ENCODE peak calls at places on chromosomes 11 and 22, in seven cellular contexts. One of them, this sample, is unnamed.

GRCh38 chr11:61516191-61516590 is 7.6 kb downstream of the LRRC10B start:
- DNase-seq in T-helper 9 cell: no peak
- DNase-seq in B cell: no peak
- DNase-seq in activated CD4-positive, alpha-beta T cell treated with anti-CD3 and anti-CD28 coated beads for 4 hours: no peak
- DNase-seq in fibroblast of lung: no peak
- DNase-seq in SK-N-DZ: no peak
- DNase-seq in amniotic stem cell: no peak
- DNase-seq in this sample: peak; percentile 22

GRCh38 chr22:20080445-20080775 is 369 bp downstream of the DGCR8 start:
- DNase-seq in amniotic stem cell: no peak
- DNase-seq in SK-N-DZ: peak; percentile 32
- DNase-seq in T-helper 9 cell: peak; percentile 67
- DNase-seq in fibroblast of lung: peak; percentile 50
- DNase-seq in B cell: peak; percentile 95
- DNase-seq in activated CD4-positive, alpha-beta T cell treated with anti-CD3 and anti-CD28 coated beads for 4 hours: peak; percentile 76
- DNase-seq in this sample: peak; percentile 31

GRCh38 chr22:30859714-30860095 is 108.9 kb downstream of the MORC2 start:
- DNase-seq in activated CD4-positive, alpha-beta T cell treated with anti-CD3 and anti-CD28 coated beads for 4 hours: no peak
- DNase-seq in fibroblast of lung: no peak
- DNase-seq in B cell: no peak
- DNase-seq in amniotic stem cell: no peak
- DNase-seq in T-helper 9 cell: no peak
- DNase-seq in SK-N-DZ: no peak
- DNase-seq in this sample: no peak

GRCh38 chr11:120395778-120396177 is 59.6 kb downstream of the ARHGEF12 start:
- DNase-seq in amniotic stem cell: no peak
- DNase-seq in B cell: no peak
- DNase-seq in fibroblast of lung: no peak
- DNase-seq in SK-N-DZ: no peak
- DNase-seq in T-helper 9 cell: no peak
- DNase-seq in activated CD4-positive, alpha-beta T cell treated with anti-CD3 and anti-CD28 coated beads for 4 hours: no peak
- DNase-seq in this sample: no peak

GRCh38 chr11:100525635-100526034 is 161.5 kb upstream of the ARHGAP42 start:
- DNase-seq in T-helper 9 cell: no peak
- DNase-seq in fibroblast of lung: no peak
- DNase-seq in amniotic stem cell: no peak
- DNase-seq in SK-N-DZ: no peak
- DNase-seq in activated CD4-positive, alpha-beta T cell treated with anti-CD3 and anti-CD28 coated beads for 4 hours: no peak
- DNase-seq in B cell: no peak
- DNase-seq in this sample: peak; percentile 4

GRCh38 chr11:119585038-119585666 is 143.8 kb downstream of the NECTIN1 start:
- DNase-seq in amniotic stem cell: no peak
- DNase-seq in activated CD4-positive, alpha-beta T cell treated with anti-CD3 and anti-CD28 coated beads for 4 hours: no peak
- DNase-seq in B cell: no peak
- DNase-seq in fibroblast of lung: peak; percentile 32
- DNase-seq in T-helper 9 cell: no peak
- DNase-seq in SK-N-DZ: no peak
- DNase-seq in this sample: no peak

GRCh38 chr11:71342116-71342515 is 89.7 kb upstream of the SHANK2 start:
- DNase-seq in SK-N-DZ: no peak
- DNase-seq in amniotic stem cell: no peak
- DNase-seq in T-helper 9 cell: no peak
- DNase-seq in activated CD4-positive, alpha-beta T cell treated with anti-CD3 and anti-CD28 coated beads for 4 hours: no peak
- DNase-seq in fibroblast of lung: peak; percentile 6
- DNase-seq in B cell: no peak
- DNase-seq in this sample: no peak

GRCh38 chr22:40890881-40891280 is 29.0 kb upstream of the DNAJB7 start:
- DNase-seq in SK-N-DZ: no peak
- DNase-seq in T-helper 9 cell: no peak
- DNase-seq in fibroblast of lung: peak; percentile 2
- DNase-seq in activated CD4-positive, alpha-beta T cell treated with anti-CD3 and anti-CD28 coated beads for 4 hours: no peak
- DNase-seq in B cell: no peak
- DNase-seq in amniotic stem cell: no peak
- DNase-seq in this sample: no peak

GRCh38 chr11:19957301-19957985 is 202.8 kb downstream of the DBX1 start:
- DNase-seq in B cell: no peak
- DNase-seq in activated CD4-positive, alpha-beta T cell treated with anti-CD3 and anti-CD28 coated beads for 4 hours: no peak
- DNase-seq in fibroblast of lung: peak; percentile 48
- DNase-seq in T-helper 9 cell: no peak
- DNase-seq in SK-N-DZ: no peak
- DNase-seq in amniotic stem cell: no peak
- DNase-seq in this sample: no peak

GRCh38 chr11:131674051-131674755 is 303.8 kb downstream of the NTM start:
- DNase-seq in fibroblast of lung: peak; percentile 92
- DNase-seq in activated CD4-positive, alpha-beta T cell treated with anti-CD3 and anti-CD28 coated beads for 4 hours: no peak
- DNase-seq in B cell: no peak
- DNase-seq in amniotic stem cell: peak; percentile 64
- DNase-seq in SK-N-DZ: peak; percentile 16
- DNase-seq in T-helper 9 cell: no peak
- DNase-seq in this sample: peak; percentile 41

GRCh38 chr11:74647404-74647803 is 55.0 kb downstream of the POLD3 start:
- DNase-seq in SK-N-DZ: no peak
- DNase-seq in amniotic stem cell: no peak
- DNase-seq in T-helper 9 cell: no peak
- DNase-seq in fibroblast of lung: peak; percentile 11
- DNase-seq in activated CD4-positive, alpha-beta T cell treated with anti-CD3 and anti-CD28 coated beads for 4 hours: no peak
- DNase-seq in B cell: no peak
- DNase-seq in this sample: no peak

GRCh38 chr22:43840431-43840830 is 21.9 kb downstream of the SULT4A1 start:
- DNase-seq in B cell: no peak
- DNase-seq in fibroblast of lung: no peak
- DNase-seq in amniotic stem cell: no peak
- DNase-seq in activated CD4-positive, alpha-beta T cell treated with anti-CD3 and anti-CD28 coated beads for 4 hours: no peak
- DNase-seq in T-helper 9 cell: no peak
- DNase-seq in SK-N-DZ: no peak
- DNase-seq in this sample: no peak

GRCh38 chr11:19276859-19277808 is 36.4 kb upstream of the E2F8 start:
- DNase-seq in amniotic stem cell: no peak
- DNase-seq in activated CD4-positive, alpha-beta T cell treated with anti-CD3 and anti-CD28 coated beads for 4 hours: no peak
- DNase-seq in fibroblast of lung: peak; percentile 22
- DNase-seq in T-helper 9 cell: no peak
- DNase-seq in SK-N-DZ: no peak
- DNase-seq in B cell: no peak
- DNase-seq in this sample: no peak

GRCh38 chr22:38449776-38450175 is 5.2 kb downstream of the KCNJ4 start:
- DNase-seq in B cell: no peak
- DNase-seq in T-helper 9 cell: no peak
- DNase-seq in SK-N-DZ: no peak
- DNase-seq in activated CD4-positive, alpha-beta T cell treated with anti-CD3 and anti-CD28 coated beads for 4 hours: no peak
- DNase-seq in amniotic stem cell: no peak
- DNase-seq in fibroblast of lung: no peak
- DNase-seq in this sample: no peak

GRCh38 chr11:117669062-117669461 is 128.0 kb downstream of the DSCAML1 start:
- DNase-seq in T-helper 9 cell: no peak
- DNase-seq in SK-N-DZ: no peak
- DNase-seq in B cell: no peak
- DNase-seq in fibroblast of lung: no peak
- DNase-seq in amniotic stem cell: no peak
- DNase-seq in activated CD4-positive, alpha-beta T cell treated with anti-CD3 and anti-CD28 coated beads for 4 hours: no peak
- DNase-seq in this sample: no peak

GRCh38 chr11:74678041-74678440 is 53.2 kb downstream of the CHRDL2 start:
- DNase-seq in B cell: no peak
- DNase-seq in activated CD4-positive, alpha-beta T cell treated with anti-CD3 and anti-CD28 coated beads for 4 hours: no peak
- DNase-seq in T-helper 9 cell: no peak
- DNase-seq in amniotic stem cell: no peak
- DNase-seq in SK-N-DZ: no peak
- DNase-seq in fibroblast of lung: no peak
- DNase-seq in this sample: no peak

GRCh38 chr11:10604340-10604748 is 35.9 kb upstream of the LYVE1 start:
- DNase-seq in amniotic stem cell: no peak
- DNase-seq in activated CD4-positive, alpha-beta T cell treated with anti-CD3 and anti-CD28 coated beads for 4 hours: no peak
- DNase-seq in SK-N-DZ: no peak
- DNase-seq in fibroblast of lung: no peak
- DNase-seq in T-helper 9 cell: no peak
- DNase-seq in B cell: no peak
- DNase-seq in this sample: peak; percentile 35

GRCh38 chr11:111775024-111775710 is 9.0 kb upstream of the PPP2R1B start:
- DNase-seq in fibroblast of lung: peak; percentile 19
- DNase-seq in SK-N-DZ: no peak
- DNase-seq in T-helper 9 cell: no peak
- DNase-seq in amniotic stem cell: no peak
- DNase-seq in B cell: no peak
- DNase-seq in activated CD4-positive, alpha-beta T cell treated with anti-CD3 and anti-CD28 coated beads for 4 hours: no peak
- DNase-seq in this sample: no peak

GRCh38 chr11:115920841-115921480 is 416.7 kb upstream of the CADM1 start:
- DNase-seq in amniotic stem cell: no peak
- DNase-seq in T-helper 9 cell: no peak
- DNase-seq in activated CD4-positive, alpha-beta T cell treated with anti-CD3 and anti-CD28 coated beads for 4 hours: no peak
- DNase-seq in fibroblast of lung: no peak
- DNase-seq in B cell: no peak
- DNase-seq in SK-N-DZ: no peak
- DNase-seq in this sample: no peak

GRCh38 chr11:128361451-128362020 is 225.8 kb downstream of the ETS1 start:
- DNase-seq in SK-N-DZ: no peak
- DNase-seq in amniotic stem cell: no peak
- DNase-seq in activated CD4-positive, alpha-beta T cell treated with anti-CD3 and anti-CD28 coated beads for 4 hours: no peak
- DNase-seq in T-helper 9 cell: no peak
- DNase-seq in B cell: no peak
- DNase-seq in fibroblast of lung: peak; percentile 91
- DNase-seq in this sample: no peak

GRCh38 chr11:9606799-9607510 is 33.5 kb downstream of the WEE1 start:
- DNase-seq in T-helper 9 cell: no peak
- DNase-seq in amniotic stem cell: no peak
- DNase-seq in activated CD4-positive, alpha-beta T cell treated with anti-CD3 and anti-CD28 coated beads for 4 hours: no peak
- DNase-seq in SK-N-DZ: peak; percentile 34
- DNase-seq in B cell: no peak
- DNase-seq in fibroblast of lung: no peak
- DNase-seq in this sample: no peak

GRCh38 chr11:93842461-93842860 is 8.0 kb downstream of the VSTM5 start:
- DNase-seq in B cell: no peak
- DNase-seq in SK-N-DZ: no peak
- DNase-seq in activated CD4-positive, alpha-beta T cell treated with anti-CD3 and anti-CD28 coated beads for 4 hours: no peak
- DNase-seq in T-helper 9 cell: no peak
- DNase-seq in amniotic stem cell: peak; percentile 80
- DNase-seq in fibroblast of lung: peak; percentile 95
- DNase-seq in this sample: no peak

GRCh38 chr11:67303989-67304411 is 670 bp downstream of the SSH3 start:
- DNase-seq in SK-N-DZ: no peak
- DNase-seq in activated CD4-positive, alpha-beta T cell treated with anti-CD3 and anti-CD28 coated beads for 4 hours: no peak
- DNase-seq in fibroblast of lung: peak; percentile 14
- DNase-seq in B cell: no peak
- DNase-seq in T-helper 9 cell: no peak
- DNase-seq in amniotic stem cell: no peak
- DNase-seq in this sample: no peak

GRCh38 chr22:36008565-36008964 is 20.1 kb downstream of the RBFOX2 start:
- DNase-seq in B cell: no peak
- DNase-seq in fibroblast of lung: no peak
- DNase-seq in SK-N-DZ: no peak
- DNase-seq in T-helper 9 cell: no peak
- DNase-seq in activated CD4-positive, alpha-beta T cell treated with anti-CD3 and anti-CD28 coated beads for 4 hours: no peak
- DNase-seq in amniotic stem cell: no peak
- DNase-seq in this sample: no peak

GRCh38 chr11:29534831-29535230 is 482.0 kb downstream of the KCNA4 start:
- DNase-seq in fibroblast of lung: peak; percentile 37
- DNase-seq in SK-N-DZ: no peak
- DNase-seq in T-helper 9 cell: no peak
- DNase-seq in amniotic stem cell: no peak
- DNase-seq in B cell: no peak
- DNase-seq in activated CD4-positive, alpha-beta T cell treated with anti-CD3 and anti-CD28 coated beads for 4 hours: no peak
- DNase-seq in this sample: no peak

GRCh38 chr11:78532991-78533861 is 41.4 kb downstream of the NARS2 start:
- DNase-seq in T-helper 9 cell: no peak
- DNase-seq in fibroblast of lung: no peak
- DNase-seq in activated CD4-positive, alpha-beta T cell treated with anti-CD3 and anti-CD28 coated beads for 4 hours: no peak
- DNase-seq in SK-N-DZ: no peak
- DNase-seq in B cell: peak; percentile 36
- DNase-seq in amniotic stem cell: no peak
- DNase-seq in this sample: no peak

GRCh38 chr11:109940816-109941215 is 152.4 kb upstream of the ZC3H12C start:
- DNase-seq in B cell: no peak
- DNase-seq in activated CD4-positive, alpha-beta T cell treated with anti-CD3 and anti-CD28 coated beads for 4 hours: no peak
- DNase-seq in amniotic stem cell: no peak
- DNase-seq in SK-N-DZ: no peak
- DNase-seq in T-helper 9 cell: no peak
- DNase-seq in fibroblast of lung: peak; percentile 89
- DNase-seq in this sample: no peak

GRCh38 chr11:71998061-71998460 is 648 bp upstream of the IL18BP start:
- DNase-seq in T-helper 9 cell: no peak
- DNase-seq in activated CD4-positive, alpha-beta T cell treated with anti-CD3 and anti-CD28 coated beads for 4 hours: no peak
- DNase-seq in amniotic stem cell: no peak
- DNase-seq in B cell: no peak
- DNase-seq in fibroblast of lung: no peak
- DNase-seq in SK-N-DZ: no peak
- DNase-seq in this sample: no peak

GRCh38 chr11:121810291-121810690 is 305.7 kb downstream of the BLID start:
- DNase-seq in T-helper 9 cell: no peak
- DNase-seq in fibroblast of lung: peak; percentile 82
- DNase-seq in SK-N-DZ: no peak
- DNase-seq in amniotic stem cell: peak; percentile 68
- DNase-seq in activated CD4-positive, alpha-beta T cell treated with anti-CD3 and anti-CD28 coated beads for 4 hours: no peak
- DNase-seq in B cell: no peak
- DNase-seq in this sample: no peak

GRCh38 chr11:82682003-82682751 is 51.5 kb downstream of the FAM181B start:
- DNase-seq in B cell: no peak
- DNase-seq in activated CD4-positive, alpha-beta T cell treated with anti-CD3 and anti-CD28 coated beads for 4 hours: no peak
- DNase-seq in T-helper 9 cell: no peak
- DNase-seq in amniotic stem cell: peak; percentile 54
- DNase-seq in fibroblast of lung: peak; percentile 63
- DNase-seq in SK-N-DZ: peak; percentile 60
- DNase-seq in this sample: peak; percentile 77

GRCh38 chr11:87281496-87281895 is 243.8 kb downstream of the TMEM135 start:
- DNase-seq in T-helper 9 cell: no peak
- DNase-seq in activated CD4-positive, alpha-beta T cell treated with anti-CD3 and anti-CD28 coated beads for 4 hours: no peak
- DNase-seq in B cell: no peak
- DNase-seq in fibroblast of lung: no peak
- DNase-seq in amniotic stem cell: peak; percentile 42
- DNase-seq in SK-N-DZ: no peak
- DNase-seq in this sample: no peak

GRCh38 chr22:46380069-46380468 is 44.6 kb downstream of the TRMU start:
- DNase-seq in fibroblast of lung: no peak
- DNase-seq in amniotic stem cell: no peak
- DNase-seq in B cell: no peak
- DNase-seq in SK-N-DZ: no peak
- DNase-seq in T-helper 9 cell: no peak
- DNase-seq in activated CD4-positive, alpha-beta T cell treated with anti-CD3 and anti-CD28 coated beads for 4 hours: no peak
- DNase-seq in this sample: no peak

GRCh38 chr22:39703890-39704658 is 133.5 kb downstream of the CACNA1I start:
- DNase-seq in amniotic stem cell: no peak
- DNase-seq in activated CD4-positive, alpha-beta T cell treated with anti-CD3 and anti-CD28 coated beads for 4 hours: no peak
- DNase-seq in SK-N-DZ: no peak
- DNase-seq in B cell: no peak
- DNase-seq in fibroblast of lung: peak; percentile 61
- DNase-seq in T-helper 9 cell: no peak
- DNase-seq in this sample: no peak

GRCh38 chr11:95058622-95059021 is 8.1 kb upstream of the SRSF8 start:
- DNase-seq in activated CD4-positive, alpha-beta T cell treated with anti-CD3 and anti-CD28 coated beads for 4 hours: no peak
- DNase-seq in B cell: no peak
- DNase-seq in T-helper 9 cell: no peak
- DNase-seq in fibroblast of lung: peak; percentile 13
- DNase-seq in amniotic stem cell: no peak
- DNase-seq in SK-N-DZ: no peak
- DNase-seq in this sample: no peak

GRCh38 chr11:86784247-86784681 is 16.1 kb upstream of the PRSS23 start:
- DNase-seq in amniotic stem cell: no peak
- DNase-seq in B cell: no peak
- DNase-seq in fibroblast of lung: no peak
- DNase-seq in activated CD4-positive, alpha-beta T cell treated with anti-CD3 and anti-CD28 coated beads for 4 hours: no peak
- DNase-seq in SK-N-DZ: peak; percentile 55
- DNase-seq in T-helper 9 cell: no peak
- DNase-seq in this sample: no peak

GRCh38 chr11:111157571-111157970 is 88.0 kb upstream of the POU2AF2 start:
- DNase-seq in fibroblast of lung: no peak
- DNase-seq in SK-N-DZ: no peak
- DNase-seq in amniotic stem cell: no peak
- DNase-seq in T-helper 9 cell: no peak
- DNase-seq in activated CD4-positive, alpha-beta T cell treated with anti-CD3 and anti-CD28 coated beads for 4 hours: no peak
- DNase-seq in B cell: no peak
- DNase-seq in this sample: no peak

GRCh38 chr22:50302041-50302541 is 5.4 kb downstream of the PLXNB2 start:
- DNase-seq in activated CD4-positive, alpha-beta T cell treated with anti-CD3 and anti-CD28 coated beads for 4 hours: no peak
- DNase-seq in amniotic stem cell: no peak
- DNase-seq in B cell: no peak
- DNase-seq in fibroblast of lung: no peak
- DNase-seq in T-helper 9 cell: no peak
- DNase-seq in SK-N-DZ: no peak
- DNase-seq in this sample: no peak

GRCh38 chr11:99968336-99968735 is 718.8 kb upstream of the ARHGAP42 start:
- DNase-seq in activated CD4-positive, alpha-beta T cell treated with anti-CD3 and anti-CD28 coated beads for 4 hours: no peak
- DNase-seq in fibroblast of lung: no peak
- DNase-seq in SK-N-DZ: no peak
- DNase-seq in T-helper 9 cell: no peak
- DNase-seq in B cell: no peak
- DNase-seq in amniotic stem cell: no peak
- DNase-seq in this sample: no peak